ENCODE peak calls at places on chromosomes 5 and 9, in ten cellular contexts. B, V, J, D, Z, O, R, K, U and P are unnamed samples.

GRCh38 chr5:133348406-133348805 is 263.9 kb downstream of the FSTL4 start:
- DNase-seq in B (no peak), V (no peak), J (no peak), D (no peak), Z (no peak), O (no peak), R (no peak), K (no peak), U (no peak), P (no peak)

GRCh38 chr5:81232449-81233079 is 558 bp upstream of the CKMT2 start:
- DNase-seq in B (no peak), V (no peak), J (no peak), D (no peak), Z (peak), O (no peak), R (no peak), K (no peak), U (no peak), P (no peak)

GRCh38 chr9:114004221-114004716 is 73.8 kb downstream of the AMBP start:
- DNase-seq in B (no peak), V (no peak), J (no peak), D (no peak), Z (peak), O (no peak), R (no peak), K (no peak), U (no peak), P (no peak)

GRCh38 chr9:70563010-70563409 is 148.6 kb upstream of the KLF9 start:
- DNase-seq in B (no peak), V (no peak), J (no peak), D (no peak), Z (no peak), O (no peak), R (no peak), K (no peak), U (no peak), P (no peak)

GRCh38 chr5:60173672-60174071 is 280.1 kb upstream of the PDE4D start:
- DNase-seq in B (no peak), V (no peak), J (no peak), D (no peak), Z (no peak), O (no peak), R (no peak), K (no peak), U (no peak), P (no peak)

GRCh38 chr5:113179156-113179555 is 202.6 kb downstream of the DCP2 start:
- DNase-seq in B (no peak), V (no peak), J (peak), D (no peak), Z (no peak), O (no peak), R (no peak), K (no peak), U (no peak), P (no peak)

GRCh38 chr5:3715048-3715447 is 119.4 kb downstream of the IRX1 start:
- DNase-seq in B (no peak), V (no peak), J (no peak), D (no peak), Z (no peak), O (no peak), R (no peak), K (no peak), U (no peak), P (no peak)

GRCh38 chr9:112086627-112087026 is 88.5 kb downstream of the SUSD1 start:
- DNase-seq in B (no peak), V (no peak), J (peak), D (no peak), Z (peak), O (no peak), R (no peak), K (no peak), U (no peak), P (no peak)

GRCh38 chr5:148125641-148126040 is 42.7 kb upstream of the SPINK14 start:
- DNase-seq in B (no peak), V (no peak), J (no peak), D (no peak), Z (peak), O (no peak), R (no peak), K (no peak), U (no peak), P (no peak)

GRCh38 chr5:10632110-10632903 is 68.4 kb downstream of the ANKRD33B start:
- DNase-seq in B (no peak), V (no peak), J (no peak), D (no peak), Z (peak), O (no peak), R (no peak), K (no peak), U (no peak), P (peak)

GRCh38 chr9:131715906-131716305 is 24.0 kb downstream of the RAPGEF1 start:
- DNase-seq in B (no peak), V (no peak), J (no peak), D (no peak), Z (no peak), O (no peak), R (no peak), K (no peak), U (no peak), P (no peak)